ENCODE peak calls at places on chromosome 20, in ten cellular contexts. H, I, E, G, C, P, S, O, V and J are unnamed samples. For H3K36me3, the result is how much of the 10 kb centered on the place peaks cover.

GRCh38 chr20:50410343-50410742 is 99.8 kb upstream of the PTPN1 start:
- DNase-seq in S (no peak), P (no peak), V (no peak), E (no peak), H (no peak), G (no peak), I (no peak), C (no peak), O (no peak), J (no peak)

GRCh38 chr20:1862665-1863059 is 32.5 kb upstream of the SIRPA start:
- DNase-seq in I (no peak), G (peak), S (no peak), O (no peak), P (no peak), V (no peak), H (no peak), C (no peak), E (no peak), J (no peak)

GRCh38 chr20:7348253-7348652 is 580.8 kb downstream of the BMP2 start:
- DNase-seq in C (no peak), P (no peak), E (peak), G (peak), O (no peak), I (no peak), H (no peak), S (no peak), V (no peak), J (no peak)

GRCh38 chr20:62698231-62698630 is 10.4 kb upstream of the NTSR1 start:
- DNase-seq in G (no peak), S (no peak), O (no peak), P (no peak), H (no peak), I (no peak), E (no peak), V (no peak), C (no peak), J (no peak)

GRCh38 chr20:33348136-33348937 is 53.0 kb downstream of the CDK5RAP1 start:
- DNase-seq in I (no peak), H (peak), P (no peak), E (peak), G (no peak), V (no peak), O (no peak), C (no peak), S (no peak), J (no peak)

GRCh38 chr20:37383229-37383989 is 37.5 kb downstream of the SRC start:
- DNase-seq in O (no peak), V (no peak), P (no peak), C (peak), I (no peak), G (peak), E (no peak), S (peak), H (peak), J (no peak)

GRCh38 chr20:50003253-50003656 is 20.5 kb downstream of the SNAI1 start:
- DNase-seq in G (peak), E (no peak), O (no peak), P (no peak), I (no peak), S (no peak), H (no peak), C (no peak), V (no peak), J (peak)

GRCh38 chr20:50401587-50402343 is 108.4 kb upstream of the PTPN1 start:
- DNase-seq in G (no peak), O (no peak), C (no peak), H (no peak), S (no peak), E (no peak), V (no peak), P (no peak), I (no peak), J (no peak)

GRCh38 chr20:44615876-44616603 is 33.7 kb downstream of the PKIG start:
- DNase-seq in O (no peak), C (no peak), V (peak), H (no peak), S (peak), I (no peak), E (no peak), G (no peak), P (no peak), J (no peak)

GRCh38 chr20:44614525-44614924 is 32.1 kb downstream of the PKIG start:
- DNase-seq in V (peak), S (peak), I (peak), H (no peak), E (no peak), P (no peak), O (no peak), G (no peak), C (no peak), J (no peak)

GRCh38 chr20:44615169-44615791 is 32.9 kb downstream of the PKIG start:
- DNase-seq in G (no peak), I (peak), P (peak), E (no peak), O (no peak), H (peak), S (peak), C (no peak), V (peak), J (no peak)

GRCh38 chr20:44616604-44616964 is 34.2 kb downstream of the PKIG start:
- DNase-seq in I (peak), E (no peak), P (no peak), G (no peak), V (peak), S (peak), C (no peak), O (no peak), H (peak), J (no peak)

GRCh38 chr20:44613575-44613974 is 31.2 kb downstream of the PKIG start:
- DNase-seq in C (no peak), O (no peak), P (no peak), I (no peak), G (no peak), H (no peak), V (no peak), S (peak), E (no peak), J (no peak)
- H3K36me3 ChIP-seq in C (under half), O (under half), P (under half), I (half or more), G (under half), H (under half), V (under half), S (half or more), E (under half), J (under half)

GRCh38 chr20:18524646-18525045 is 16.9 kb downstream of the SEC23B start:
- DNase-seq in G (peak), H (no peak), S (no peak), I (no peak), E (no peak), O (no peak), C (no peak), V (no peak), P (no peak), J (no peak)
- H3K36me3 ChIP-seq in G (under half), H (under half), S (half or more), I (half or more), E (under half), O (under half), C (under half), V (under half), P (half or more), J (under half)

DNA sequence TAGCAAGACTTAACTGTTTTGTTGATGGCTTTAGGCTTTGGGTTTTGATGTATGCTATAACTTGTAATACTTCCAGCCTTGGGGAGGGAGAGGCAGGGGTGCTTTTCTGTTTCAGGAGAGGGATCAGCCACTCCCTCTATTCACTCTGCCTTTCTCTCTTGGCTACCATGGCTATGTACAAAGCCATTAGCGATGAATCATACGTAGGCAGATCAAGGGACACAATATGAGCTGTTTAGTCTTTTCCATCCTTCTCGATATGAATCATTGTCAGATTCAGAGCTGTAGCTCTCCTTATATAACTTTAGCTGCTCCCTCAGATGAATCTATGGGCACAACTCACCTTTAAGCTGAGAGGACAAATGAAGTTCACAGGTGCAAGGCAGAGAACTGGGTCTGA is 230.6 kb downstream of the TSHZ2 start:
- DNase-seq in C (no peak), I (no peak), V (no peak), H (no peak), O (no peak), G (peak), P (no peak), E (no peak), S (no peak), J (no peak)
- H3K36me3 ChIP-seq in C (under half), I (under half), V (under half), H (under half), O (under half), G (under half), P (under half), E (under half), S (under half), J (under half)

DNA sequence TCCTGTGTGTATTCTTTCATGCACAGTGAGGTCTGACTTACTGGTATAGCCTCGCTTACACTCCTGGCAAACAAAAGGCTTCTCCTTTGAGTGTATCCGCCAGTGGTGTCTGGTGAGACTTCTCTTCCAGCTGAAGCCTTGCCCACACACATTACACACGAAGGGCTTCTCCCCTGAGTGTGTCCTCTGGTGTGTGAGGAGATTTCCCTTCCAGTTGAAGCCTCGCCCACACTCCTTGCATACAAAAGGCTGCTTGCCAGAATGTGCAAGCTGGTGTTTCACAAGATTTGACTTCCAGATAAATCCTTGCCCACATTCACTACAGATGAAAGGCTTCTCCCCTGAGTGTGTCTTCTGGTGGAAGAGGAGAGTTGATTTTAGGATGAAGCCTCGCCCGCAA is 21.5 kb downstream of the ZNF337 start:
- DNase-seq in I (no peak), E (no peak), S (no peak), H (no peak), V (no peak), C (no peak), O (no peak), G (no peak), P (no peak), J (no peak)
- H3K36me3 ChIP-seq in I (half or more), E (under half), S (half or more), H (under half), V (under half), C (under half), O (under half), G (under half), P (under half), J (under half)

DNA sequence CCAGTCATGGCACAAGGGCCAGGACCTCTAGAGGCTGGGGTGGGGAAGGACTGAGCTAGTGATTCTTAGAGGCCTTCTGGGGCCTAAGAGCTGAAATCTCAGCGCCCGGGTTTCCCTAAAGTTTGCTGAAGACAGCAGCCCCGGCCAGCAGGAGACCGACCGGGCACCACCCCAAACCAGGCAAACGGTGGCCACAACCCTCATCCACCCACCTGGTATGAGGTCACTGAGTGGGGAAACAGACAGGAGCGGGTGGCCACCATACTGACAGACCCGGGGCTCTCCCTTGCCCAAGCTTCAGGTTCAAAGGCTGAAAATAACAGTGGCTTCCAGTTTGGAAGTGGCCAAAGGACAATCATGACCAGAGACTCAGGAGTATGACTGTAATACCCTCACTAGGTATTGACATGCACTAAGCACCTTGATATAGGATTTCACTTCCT is 35.0 kb upstream of the ID1 start:
- DNase-seq in G (peak), H (no peak), O (no peak), I (no peak), V (no peak), P (no peak), C (no peak), S (no peak), E (no peak), J (no peak)
- H3K36me3 ChIP-seq in G (under half), H (under half), O (under half), I (under half), V (under half), P (half or more), C (under half), S (under half), E (under half), J (under half)

DNA sequence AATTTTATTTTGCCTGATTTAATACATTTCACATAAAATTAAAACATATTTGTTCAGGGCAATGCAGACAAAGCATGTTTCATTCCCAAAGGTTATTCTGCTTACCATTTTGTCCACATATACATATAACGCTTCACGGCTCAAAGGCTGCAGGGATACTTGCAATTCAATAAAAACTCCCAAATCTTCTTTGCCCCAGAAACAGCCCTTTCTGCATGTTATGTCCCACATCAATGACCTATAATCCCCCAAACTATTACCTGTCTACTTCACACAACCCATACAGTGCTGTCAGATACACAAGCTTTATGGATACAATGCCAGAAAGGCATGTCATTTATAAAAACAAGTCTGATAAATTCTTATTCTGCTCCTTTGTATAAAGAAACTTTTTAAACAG is 20.2 kb downstream of the SNX5 start:
- DNase-seq in C (no peak), I (no peak), E (no peak), S (no peak), O (no peak), V (no peak), P (no peak), G (no peak), H (no peak), J (no peak)
- H3K36me3 ChIP-seq in C (half or more), I (half or more), E (under half), S (half or more), O (half or more), V (under half), P (half or more), G (half or more), H (half or more), J (under half)